ENCODE peak calls at places on chromosomes 7 and 10, in five cellular contexts. F is NCI-H1694; B is H54; U is mesothelial cell of epicardium; O is CD8-positive, alpha-beta memory T cell. S is an unnamed sample.

GRCh38 chr10:62818426-62819011 is 2.4 kb upstream of the EGR2 start:
- DNase-seq in F (no peak), B (no peak), U (no peak), O (peak; percentile 48), S (peak; percentile 59)

GRCh38 chr7:2005746-2006145 is 227.0 kb downstream of the MAD1L1 start:
- DNase-seq in F (no peak), B (no peak), U (peak; percentile 9), O (no peak), S (peak; percentile 27)

GRCh38 chr10:44682516-44682915 is 228.6 kb upstream of the TMEM72 start:
- DNase-seq in F (no peak), B (no peak), U (no peak), O (no peak), S (no peak)

GRCh38 chr10:77223532-77224460 is 413.8 kb downstream of the KCNMA1 start:
- DNase-seq in F (peak; percentile 79), B (peak; percentile 26), U (no peak), O (no peak), S (no peak)

GRCh38 chr10:85858776-85859515 is 507.6 kb downstream of the GRID1 start:
- DNase-seq in F (no peak), B (no peak), U (no peak), O (no peak), S (no peak)

GRCh38 chr7:141160246-141160855 is 86.5 kb downstream of the TMEM178B start:
- DNase-seq in F (no peak), B (no peak), U (no peak), O (no peak), S (no peak)

GRCh38 chr7:124276005-124276606 is 243.2 kb upstream of the TMEM229A start:
- DNase-seq in F (peak; percentile 43), B (peak; percentile 6), U (no peak), O (no peak), S (no peak)

GRCh38 chr7:152862033-152862432 is 102.5 kb downstream of the ACTR3B start:
- DNase-seq in F (no peak), B (no peak), U (no peak), O (no peak), S (no peak)

GRCh38 chr7:28784166-28784870 is 173.8 kb downstream of the TRIL start:
- DNase-seq in F (peak; percentile 72), B (no peak), U (no peak), O (no peak), S (no peak)

GRCh38 chr7:1542841-1543747 is 12.6 kb downstream of the MAFK start:
- DNase-seq in F (no peak), B (no peak), U (no peak), O (no peak), S (no peak)

GRCh38 chr7:140159487-140159886 is 17.3 kb downstream of the KDM7A start:
- DNase-seq in F (no peak), B (no peak), U (no peak), O (no peak), S (no peak)

GRCh38 chr7:65951837-65952578 is 30.0 kb downstream of the GUSB start:
- DNase-seq in F (no peak), B (no peak), U (no peak), O (no peak), S (no peak)

S was measured in left lung.